ENCODE peak calls at places on chromosome 7, in seven cellular contexts. B, U, A, C, P, Y and M are unnamed samples.
A peak's percentile ranks its signal among the peaks of the same experiment; 100 is the strongest.

GRCh38 chr7:16891338-16891737 is 9.6 kb upstream of the AGR3 start:
- DNase-seq in B (peak; percentile 43), U (peak; percentile 36), A (peak; percentile 72), C (no peak), P (no peak), Y (no peak), M (no peak)

GRCh38 chr7:82810558-82811259 is 352.0 kb downstream of the PCLO start:
- DNase-seq in B (no peak), U (peak; percentile 79), A (peak; percentile 75), C (no peak), P (no peak), Y (peak; percentile 7), M (no peak)

GRCh38 chr7:139451638-139452037 is 31.8 kb downstream of the KLRG2 start:
- DNase-seq in B (no peak), U (peak; percentile 51), A (no peak), C (no peak), P (no peak), Y (peak; percentile 61), M (no peak)

GRCh38 chr7:46186131-46186530 is 265.1 kb upstream of the IGFBP3 start:
- DNase-seq in B (no peak), U (no peak), A (no peak), C (no peak), P (no peak), Y (no peak), M (no peak)

GRCh38 chr7:74572301-74573090 is 85.0 kb upstream of the GTF2I start:
- DNase-seq in B (no peak), U (no peak), A (no peak), C (no peak), P (no peak), Y (no peak), M (no peak)

GRCh38 chr7:91089382-91089963 is 174.8 kb upstream of the FZD1 start:
- DNase-seq in B (no peak), U (peak; percentile 63), A (peak; percentile 42), C (no peak), P (no peak), Y (peak; percentile 38), M (no peak)

GRCh38 chr7:2116086-2116810 is 116.5 kb downstream of the MAD1L1 start:
- DNase-seq in B (no peak), U (no peak), A (peak; percentile 46), C (no peak), P (no peak), Y (no peak), M (no peak)

GRCh38 chr7:83271212-83272099 is 108.8 kb upstream of the PCLO start:
- DNase-seq in B (no peak), U (peak; percentile 68), A (peak; percentile 69), C (no peak), P (no peak), Y (no peak), M (no peak)

GRCh38 chr7:5519515-5519928 is 95.9 kb upstream of the TNRC18 start:
- DNase-seq in B (no peak), U (no peak), A (no peak), C (no peak), P (no peak), Y (no peak), M (no peak)

GRCh38 chr7:32115831-32116230 is 45.6 kb upstream of the PDE1C start:
- DNase-seq in B (no peak), U (no peak), A (peak; percentile 63), C (no peak), P (no peak), Y (no peak), M (no peak)

GRCh38 chr7:80170445-80170844 is 35.8 kb downstream of the GNAI1 start:
- DNase-seq in B (no peak), U (no peak), A (no peak), C (no peak), P (no peak), Y (no peak), M (no peak)

GRCh38 chr7:92720604-92721350 is 115.6 kb downstream of the CDK6 start:
- DNase-seq in B (no peak), U (no peak), A (no peak), C (no peak), P (no peak), Y (no peak), M (no peak)